ENCODE peak calls at places on chromosomes 1 and 21, in four cellular contexts. E is mesendoderm, D is H1, L is H9. C is an unnamed sample.

GRCh38 chr1:230067871-230068814 is 1.1 kb downstream of the GALNT2 start:
- DNase-seq in E (peak), D (no peak), L (no peak), C (no peak)

GRCh38 chr1:67853704-67854103 is 20.4 kb upstream of the GNG12 start:
- DNase-seq in D (peak), L (peak), E (peak), C (peak)

GRCh38 chr1:48898894-48899293 is 122.2 kb upstream of the BEND5 start:
- DNase-seq in L (peak), D (no peak), E (no peak), C (no peak)

GRCh38 chr21:17925000-17925610 is 105.9 kb upstream of the C21orf91 start:
- DNase-seq in D (no peak), L (peak), E (peak), C (peak)

GRCh38 chr1:869499-870244 is 54.1 kb upstream of the SAMD11 start:
- DNase-seq in D (no peak), E (peak), L (peak), C (peak)

GRCh38 chr1:206012086-206012859 is 9.1 kb upstream of the RAB7B start:
- DNase-seq in L (peak), D (no peak), E (no peak), C (no peak)

GRCh38 chr1:3551290-3551678 is 60.0 kb downstream of the MEGF6 start:
- DNase-seq in L (no peak), E (no peak), D (no peak), C (no peak)

GRCh38 chr21:42538479-42539275 is 25.0 kb downstream of the SLC37A1 start:
- DNase-seq in L (no peak), E (no peak), D (no peak), C (no peak)

GRCh38 chr1:40820911-40821693 is 37.5 kb downstream of the KCNQ4 start:
- DNase-seq in L (no peak), E (no peak), D (no peak), C (no peak)

DNA sequence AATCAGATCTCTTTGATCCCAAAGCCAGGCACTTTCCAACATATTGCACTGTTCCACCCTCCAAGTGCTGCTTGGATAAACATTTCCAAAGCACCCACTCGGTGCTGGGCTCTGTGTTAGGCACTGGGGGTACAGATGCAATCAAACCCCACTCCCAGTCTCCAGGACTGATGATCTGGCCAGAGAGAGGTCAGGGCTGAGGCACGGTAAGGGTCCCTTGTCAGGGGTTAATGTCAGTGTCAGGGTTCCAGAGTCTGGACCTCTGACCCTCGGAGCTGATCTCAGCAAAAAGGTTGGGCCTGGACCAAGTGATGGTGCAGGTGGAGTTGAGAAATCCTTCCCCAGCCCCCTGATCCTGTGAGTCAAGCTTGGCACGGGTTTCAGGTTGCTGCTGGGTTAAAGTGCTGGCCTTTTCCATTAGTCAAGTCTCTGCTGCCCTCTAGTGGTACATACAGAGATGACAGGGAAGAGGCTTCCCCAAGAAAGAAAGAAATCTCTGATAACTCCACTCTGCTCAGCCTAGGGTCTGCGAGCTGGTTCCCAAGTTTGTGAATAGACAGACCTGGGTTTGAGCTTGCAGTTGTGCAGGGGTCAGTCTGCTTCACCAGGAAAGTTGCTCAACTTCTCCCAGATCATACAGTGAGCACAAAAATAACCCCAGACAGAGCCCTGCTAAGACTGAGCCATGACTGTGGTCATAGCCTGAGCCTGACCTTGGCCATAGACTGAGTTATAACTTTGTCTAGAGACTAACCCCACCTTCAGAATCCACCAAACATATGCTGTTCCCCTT is 74.6 kb downstream of the DMRTA2 start:
- DNase-seq in D (no peak), L (peak), E (peak), C (peak)
- H3K56ac ChIP-seq in D (no peak), L (no peak), E (no peak), C (no peak)

GRCh38 chr21:32474179-32475059 is 61.9 kb downstream of the EVA1C start:
- DNase-seq in L (peak), D (no peak), E (no peak), C (no peak)
- H3K56ac ChIP-seq in L (no peak), D (no peak), E (no peak), C (no peak)

GRCh38 chr1:57996400-57996799 is 550.1 kb downstream of the OMA1 start:
- DNase-seq in E (no peak), D (no peak), L (no peak), C (no peak)
- H3K56ac ChIP-seq in E (no peak), D (no peak), L (no peak), C (no peak)

GRCh38 chr1:176164014-176164678 is 42.9 kb downstream of the COP1 start:
- DNase-seq in L (no peak), D (no peak), E (no peak), C (no peak)

GRCh38 chr1:176165573-176165972 is 41.5 kb downstream of the COP1 start:
- DNase-seq in L (no peak), E (no peak), D (no peak), C (no peak)

GRCh38 chr1:176172215-176172614 is 34.9 kb downstream of the COP1 start:
- DNase-seq in L (no peak), E (no peak), D (no peak), C (no peak)

DNA sequence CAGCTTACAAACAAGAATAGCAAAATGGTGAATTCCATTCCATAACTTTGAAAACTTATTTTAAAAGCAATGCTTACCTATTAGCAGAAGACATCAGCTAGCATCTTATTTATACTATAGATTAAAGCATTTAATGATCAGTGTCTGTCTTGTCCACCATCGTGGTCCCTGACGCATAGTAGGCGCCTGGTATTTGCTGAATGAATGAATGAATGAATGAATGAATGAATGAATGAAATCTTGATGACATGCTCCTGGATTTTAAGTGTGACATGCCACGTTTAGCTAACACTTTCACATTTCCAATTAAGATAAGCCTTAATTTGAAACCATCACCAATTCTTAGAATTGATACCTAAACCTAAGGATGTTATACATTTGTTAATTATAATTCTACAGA is 39.9 kb downstream of the COP1 start:
- DNase-seq in D (no peak), E (no peak), L (no peak), C (no peak)
- H3K56ac ChIP-seq in D (no peak), E (no peak), L (no peak), C (no peak)

DNA sequence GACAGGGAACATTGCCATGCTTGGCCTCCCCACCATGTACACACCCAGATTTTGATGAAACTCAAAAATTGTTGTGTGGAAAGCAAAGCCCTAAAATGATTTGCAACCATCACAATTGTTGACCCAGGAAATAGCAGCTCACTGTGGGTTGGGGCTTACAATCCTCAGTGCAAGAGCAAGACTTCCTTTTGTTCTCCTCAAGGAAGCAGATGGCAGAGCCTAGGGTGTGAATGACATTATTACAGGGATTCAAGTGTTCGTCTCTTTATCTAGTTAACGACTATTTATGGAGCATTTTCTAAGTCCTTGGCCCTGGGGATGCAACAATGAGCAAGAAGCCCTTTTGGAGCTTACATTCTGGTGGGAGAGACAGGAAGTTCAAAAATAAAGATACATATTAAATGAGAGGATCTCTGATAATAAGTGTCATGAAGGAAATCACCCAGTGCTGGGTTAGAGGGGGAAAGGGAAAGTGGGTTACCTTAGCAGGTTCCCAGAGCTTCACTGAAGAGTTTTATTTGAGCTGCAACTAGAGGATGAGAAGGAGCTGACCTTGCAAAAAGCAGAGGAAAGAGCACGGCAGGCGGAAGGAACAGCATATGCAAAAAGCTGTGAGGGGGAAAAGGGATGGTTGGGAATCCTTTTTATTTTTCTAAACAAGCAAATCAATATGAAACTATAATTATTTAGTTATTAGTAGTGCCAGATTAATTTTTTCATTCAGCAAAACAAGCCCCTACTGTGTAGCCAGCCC is 38.5 kb upstream of the ID3 start:
- DNase-seq in L (no peak), E (peak), D (no peak), C (no peak)
- H3K56ac ChIP-seq in L (no peak), E (peak), D (peak), C (no peak)

DNA sequence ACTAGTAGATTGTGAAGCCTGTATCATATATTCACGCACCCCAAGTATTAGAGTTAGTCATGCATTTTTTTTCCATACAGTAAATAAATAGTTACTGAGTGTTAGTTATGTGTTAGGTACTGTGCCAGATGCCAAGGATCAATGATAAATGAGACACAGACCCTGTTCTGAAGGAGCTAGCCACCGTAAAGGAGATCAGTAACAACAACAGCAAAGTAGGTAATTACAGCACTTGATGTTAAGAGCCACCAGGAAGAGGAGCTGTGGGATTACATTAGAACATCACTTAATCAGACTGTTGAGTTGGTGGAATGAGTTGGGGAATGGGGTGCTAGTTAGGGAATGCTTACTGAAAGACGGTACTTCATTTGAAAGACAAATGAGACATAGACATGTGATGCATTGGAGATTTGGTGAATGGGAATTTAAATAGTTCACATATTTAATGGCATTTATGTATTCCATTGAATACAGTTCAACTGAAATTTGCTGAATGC is 21.0 kb downstream of the PRKAA2 start:
- DNase-seq in D (no peak), E (peak), L (no peak), C (no peak)
- H3K56ac ChIP-seq in D (no peak), E (no peak), L (no peak), C (no peak)